ENCODE peak calls at places on chromosomes 7 and 10, in four cellular contexts. One of them, this sample, is unnamed.

GRCh38 chr7:71705217-71705616 is 573.3 kb downstream of the GALNT17 start:
- DNase-seq in GM23248: no peak
- DNase-seq in mesendoderm: no peak
- DNase-seq in mammary epithelial cell: no peak
- DNase-seq in this sample: no peak

GRCh38 chr7:24401628-24402593 is 117.9 kb downstream of the NPY start:
- DNase-seq in mammary epithelial cell: peak; percentile 30
- DNase-seq in GM23248: peak; percentile 61
- DNase-seq in mesendoderm: peak; percentile 36
- DNase-seq in this sample: peak; percentile 78

GRCh38 chr7:17679427-17679826 is 260.9 kb downstream of the SNX13 start:
- DNase-seq in mammary epithelial cell: no peak
- DNase-seq in GM23248: peak; percentile 81
- DNase-seq in mesendoderm: no peak
- DNase-seq in this sample: peak; percentile 63

GRCh38 chr7:116809636-116810266 is 52.6 kb upstream of the CAPZA2 start:
- DNase-seq in GM23248: peak; percentile 83
- DNase-seq in mammary epithelial cell: peak; percentile 56
- DNase-seq in mesendoderm: peak; percentile 75
- DNase-seq in this sample: peak; percentile 93

GRCh38 chr10:42961776-42962119 is 115.1 kb upstream of the RET start:
- DNase-seq in GM23248: no peak
- DNase-seq in mesendoderm: no peak
- DNase-seq in mammary epithelial cell: no peak
- DNase-seq in this sample: no peak

GRCh38 chr10:72567884-72568283 is 58.0 kb downstream of the MICU1 start:
- DNase-seq in mesendoderm: peak; percentile 43
- DNase-seq in GM23248: peak; percentile 14
- DNase-seq in mammary epithelial cell: no peak
- DNase-seq in this sample: peak; percentile 13

GRCh38 chr10:77526861-77527617 is 110.6 kb downstream of the KCNMA1 start:
- DNase-seq in mesendoderm: no peak
- DNase-seq in mammary epithelial cell: no peak
- DNase-seq in GM23248: no peak
- DNase-seq in this sample: no peak

GRCh38 chr7:130732980-130733865 is 784 bp downstream of the KLF14 start:
- DNase-seq in mesendoderm: peak; percentile 44
- DNase-seq in mammary epithelial cell: no peak
- DNase-seq in GM23248: peak; percentile 41
- DNase-seq in this sample: peak; percentile 31

GRCh38 chr7:106347229-106347833 is 62.5 kb upstream of the NAMPT start:
- DNase-seq in mammary epithelial cell: no peak
- DNase-seq in mesendoderm: no peak
- DNase-seq in GM23248: no peak
- DNase-seq in this sample: no peak

GRCh38 chr7:75878312-75878768 is 494 bp upstream of the RHBDD2 start:
- DNase-seq in GM23248: no peak
- DNase-seq in mesendoderm: no peak
- DNase-seq in mammary epithelial cell: no peak
- DNase-seq in this sample: no peak

GRCh38 chr7:137172105-137172590 is 171.4 kb downstream of the PTN start:
- DNase-seq in mammary epithelial cell: no peak
- DNase-seq in GM23248: no peak
- DNase-seq in mesendoderm: no peak
- DNase-seq in this sample: no peak

GRCh38 chr7:191105-192034 is 1.0 kb upstream of the FAM20C start:
- DNase-seq in mammary epithelial cell: peak; percentile 75
- DNase-seq in GM23248: peak; percentile 96
- DNase-seq in mesendoderm: peak; percentile 41
- DNase-seq in this sample: peak; percentile 80

GRCh38 chr7:128166603-128167315 is 74.3 kb upstream of the LEP start:
- DNase-seq in mesendoderm: peak; percentile 32
- DNase-seq in GM23248: peak; percentile 60
- DNase-seq in mammary epithelial cell: peak; percentile 12
- DNase-seq in this sample: peak; percentile 19

GRCh38 chr7:70072220-70072619 is 473.9 kb downstream of the AUTS2 start:
- DNase-seq in GM23248: peak; percentile 2
- DNase-seq in mesendoderm: no peak
- DNase-seq in mammary epithelial cell: no peak
- DNase-seq in this sample: peak; percentile 74

GRCh38 chr7:34224259-34224658 is 318.9 kb downstream of the BMPER start:
- DNase-seq in mesendoderm: no peak
- DNase-seq in mammary epithelial cell: no peak
- DNase-seq in GM23248: no peak
- DNase-seq in this sample: no peak

GRCh38 chr7:106419455-106420182 is 134.8 kb upstream of the NAMPT start:
- DNase-seq in mesendoderm: no peak
- DNase-seq in GM23248: peak; percentile 17
- DNase-seq in mammary epithelial cell: peak; percentile 83
- DNase-seq in this sample: peak; percentile 44

GRCh38 chr10:4824791-4825310 is 1.2 kb upstream of the AKR1E2 start:
- DNase-seq in mesendoderm: no peak
- DNase-seq in mammary epithelial cell: no peak
- DNase-seq in GM23248: no peak
- DNase-seq in this sample: no peak

GRCh38 chr7:129615018-129615417 is 3.5 kb downstream of the NRF1 start:
- DNase-seq in mesendoderm: no peak
- DNase-seq in mammary epithelial cell: peak; percentile 63
- DNase-seq in GM23248: peak; percentile 28
- DNase-seq in this sample: peak; percentile 40

GRCh38 chr10:10860455-10860976 is 157.2 kb upstream of the CELF2 start:
- DNase-seq in mammary epithelial cell: no peak
- DNase-seq in GM23248: no peak
- DNase-seq in mesendoderm: no peak
- DNase-seq in this sample: no peak

GRCh38 chr7:27146491-27147210 is 923 bp downstream of the HOXA6 start:
- DNase-seq in GM23248: no peak
- DNase-seq in mammary epithelial cell: no peak
- DNase-seq in mesendoderm: no peak
- DNase-seq in this sample: no peak

GRCh38 chr10:136465-136762 is 1.2 kb downstream of the ZMYND11 start:
- DNase-seq in mammary epithelial cell: no peak
- DNase-seq in GM23248: no peak
- DNase-seq in mesendoderm: no peak
- DNase-seq in this sample: no peak

GRCh38 chr10:619710-620109 is 69.8 kb downstream of the DIP2C start:
- DNase-seq in GM23248: no peak
- DNase-seq in mammary epithelial cell: no peak
- DNase-seq in mesendoderm: no peak
- DNase-seq in this sample: no peak

GRCh38 chr7:39838326-39838725 is 111.7 kb upstream of the CDK13 start:
- DNase-seq in mesendoderm: no peak
- DNase-seq in mammary epithelial cell: peak; percentile 66
- DNase-seq in GM23248: no peak
- DNase-seq in this sample: no peak

GRCh38 chr10:123888751-123889150 is 2.9 kb downstream of the CPXM2 start:
- DNase-seq in GM23248: no peak
- DNase-seq in mesendoderm: no peak
- DNase-seq in mammary epithelial cell: no peak
- DNase-seq in this sample: no peak

GRCh38 chr7:66281678-66282593 is 76.8 kb downstream of the TPST1 start:
- DNase-seq in mammary epithelial cell: peak; percentile 88
- DNase-seq in GM23248: peak; percentile 99
- DNase-seq in mesendoderm: peak; percentile 34
- DNase-seq in this sample: peak; percentile 93

GRCh38 chr10:3978762-3979161 is 193.8 kb upstream of the KLF6 start:
- DNase-seq in mesendoderm: no peak
- DNase-seq in GM23248: peak; percentile 19
- DNase-seq in mammary epithelial cell: peak; percentile 63
- DNase-seq in this sample: no peak

GRCh38 chr7:137003606-137004005 is 135.2 kb downstream of the CHRM2 start:
- DNase-seq in mammary epithelial cell: no peak
- DNase-seq in GM23248: no peak
- DNase-seq in mesendoderm: peak; percentile 48
- DNase-seq in this sample: no peak

GRCh38 chr10:78212134-78212785 is 178.6 kb downstream of the RPS24 start:
- DNase-seq in mesendoderm: no peak
- DNase-seq in mammary epithelial cell: no peak
- DNase-seq in GM23248: peak; percentile 35
- DNase-seq in this sample: no peak

GRCh38 chr10:64537112-64537511 is 1015.9 kb downstream of the REEP3 start:
- DNase-seq in mammary epithelial cell: no peak
- DNase-seq in GM23248: no peak
- DNase-seq in mesendoderm: no peak
- DNase-seq in this sample: no peak

GRCh38 chr7:71633571-71634008 is 501.6 kb downstream of the GALNT17 start:
- DNase-seq in mammary epithelial cell: peak; percentile 4
- DNase-seq in GM23248: peak; percentile 86
- DNase-seq in mesendoderm: peak; percentile 98
- DNase-seq in this sample: peak; percentile 72

GRCh38 chr7:145169908-145170307 is 334.1 kb upstream of the TPK1 start:
- DNase-seq in mammary epithelial cell: no peak
- DNase-seq in GM23248: no peak
- DNase-seq in mesendoderm: peak; percentile 28
- DNase-seq in this sample: no peak

GRCh38 chr7:103347507-103348267 is at the start of gene PSMC2:
- DNase-seq in mesendoderm: peak; percentile 97
- DNase-seq in GM23248: peak; percentile 93
- DNase-seq in mammary epithelial cell: peak; percentile 89
- DNase-seq in this sample: peak; percentile 93
- H3K4me1 ChIP-seq in mesendoderm: no peaks in the 10 kb centered on the region
- H3K4me1 ChIP-seq in GM23248: peaks cover 41% of the 10 kb centered on the region
- H3K4me1 ChIP-seq in mammary epithelial cell: peaks cover 5% of the 10 kb centered on the region
- H3K4me1 ChIP-seq in this sample: peaks cover 47% of the 10 kb centered on the region

GRCh38 chr7:92988051-92988450 is 129.7 kb downstream of the SAMD9 start:
- DNase-seq in mammary epithelial cell: peak; percentile 74
- DNase-seq in GM23248: peak; percentile 51
- DNase-seq in mesendoderm: peak; percentile 84
- DNase-seq in this sample: peak; percentile 59

GRCh38 chr7:92991190-92991589 is 126.6 kb downstream of the SAMD9 start:
- DNase-seq in GM23248: no peak
- DNase-seq in mesendoderm: no peak
- DNase-seq in mammary epithelial cell: no peak
- DNase-seq in this sample: no peak

GRCh38 chr7:92987095-92987494 is 130.7 kb downstream of the SAMD9 start:
- DNase-seq in mesendoderm: no peak
- DNase-seq in mammary epithelial cell: no peak
- DNase-seq in GM23248: peak; percentile 52
- DNase-seq in this sample: peak; percentile 79

GRCh38 chr7:92988941-92989540 is 128.7 kb downstream of the SAMD9 start:
- DNase-seq in mammary epithelial cell: no peak
- DNase-seq in mesendoderm: no peak
- DNase-seq in GM23248: peak; percentile 47
- DNase-seq in this sample: peak; percentile 22

GRCh38 chr7:92987543-92987942 is 130.2 kb downstream of the SAMD9 start:
- DNase-seq in GM23248: peak; percentile 29
- DNase-seq in mammary epithelial cell: no peak
- DNase-seq in mesendoderm: no peak
- DNase-seq in this sample: peak; percentile 27
- H3K9ac ChIP-seq in GM23248: no peak overlapping the region
- H3K9ac ChIP-seq in mammary epithelial cell: no peak overlapping the region
- H3K9ac ChIP-seq in mesendoderm: no peak overlapping the region
- H3K9ac ChIP-seq in this sample: no peak overlapping the region

GRCh38 chr7:118183586-118184391 is at the start of gene LSM8:
- DNase-seq in mammary epithelial cell: peak; percentile 96
- DNase-seq in mesendoderm: peak; percentile 99
- DNase-seq in GM23248: peak; percentile 99
- DNase-seq in this sample: peak; percentile 99

GRCh38 chr7:118184392-118184899 is 482 bp downstream of the LSM8 start:
- DNase-seq in GM23248: peak; percentile 29
- DNase-seq in mesendoderm: no peak
- DNase-seq in mammary epithelial cell: peak; percentile 3
- DNase-seq in this sample: peak; percentile 41

GRCh38 chr7:118183254-118183585 is 744 bp upstream of the LSM8 start:
- DNase-seq in mammary epithelial cell: peak; percentile 2
- DNase-seq in mesendoderm: peak; percentile 11
- DNase-seq in GM23248: peak; percentile 41
- DNase-seq in this sample: peak; percentile 25

GRCh38 chr7:118185163-118185860 is 1.3 kb downstream of the LSM8 start:
- DNase-seq in GM23248: peak; percentile 58
- DNase-seq in mammary epithelial cell: no peak
- DNase-seq in mesendoderm: peak; percentile 10
- DNase-seq in this sample: peak; percentile 72

DNA sequence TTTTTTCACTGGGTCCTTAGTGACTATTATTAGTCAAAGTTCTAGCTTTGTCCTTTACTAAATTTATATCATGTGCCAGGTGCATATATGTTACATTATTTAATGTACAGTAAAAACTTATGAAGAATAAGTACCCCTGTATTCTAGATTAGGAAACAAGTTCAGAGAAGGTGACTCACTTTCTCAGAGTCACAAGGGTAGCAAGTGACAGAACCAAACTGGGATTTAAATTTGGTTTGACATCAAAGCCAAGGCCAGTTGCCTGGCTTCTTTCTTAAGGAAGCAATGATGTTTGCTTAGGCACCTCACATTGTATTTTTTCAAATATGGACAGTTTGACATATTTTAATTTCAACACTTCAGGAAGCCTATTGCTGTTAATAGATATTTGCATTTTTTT is 2.5 kb downstream of the LSM8 start:
- DNase-seq in mammary epithelial cell: no peak
- DNase-seq in GM23248: peak; percentile 21
- DNase-seq in mesendoderm: no peak
- DNase-seq in this sample: peak; percentile 25
- H3K4me3 ChIP-seq in mammary epithelial cell: no peak overlapping the region
- H3K4me3 ChIP-seq in GM23248: peak overlapping the region; percentile 93
- H3K4me3 ChIP-seq in mesendoderm: no peak overlapping the region
- H3K4me3 ChIP-seq in this sample: peak overlapping the region; percentile 94

GRCh38 chr10:117239031-117239430 is 1.9 kb upstream of the SLC18A2 start:
- DNase-seq in mammary epithelial cell: no peak
- DNase-seq in GM23248: no peak
- DNase-seq in mesendoderm: no peak
- DNase-seq in this sample: no peak

GRCh38 chr10:117240730-117241529 is at the start of gene SLC18A2:
- DNase-seq in mammary epithelial cell: no peak
- DNase-seq in GM23248: no peak
- DNase-seq in mesendoderm: no peak
- DNase-seq in this sample: no peak

GRCh38 chr10:117241541-117242462 is 888 bp downstream of the SLC18A2 start:
- DNase-seq in GM23248: peak; percentile 57
- DNase-seq in mesendoderm: no peak
- DNase-seq in mammary epithelial cell: peak; percentile 7
- DNase-seq in this sample: peak; percentile 5

GRCh38 chr10:117240105-117240729 is 697 bp upstream of the SLC18A2 start:
- DNase-seq in mammary epithelial cell: no peak
- DNase-seq in GM23248: no peak
- DNase-seq in mesendoderm: no peak
- DNase-seq in this sample: no peak

DNA sequence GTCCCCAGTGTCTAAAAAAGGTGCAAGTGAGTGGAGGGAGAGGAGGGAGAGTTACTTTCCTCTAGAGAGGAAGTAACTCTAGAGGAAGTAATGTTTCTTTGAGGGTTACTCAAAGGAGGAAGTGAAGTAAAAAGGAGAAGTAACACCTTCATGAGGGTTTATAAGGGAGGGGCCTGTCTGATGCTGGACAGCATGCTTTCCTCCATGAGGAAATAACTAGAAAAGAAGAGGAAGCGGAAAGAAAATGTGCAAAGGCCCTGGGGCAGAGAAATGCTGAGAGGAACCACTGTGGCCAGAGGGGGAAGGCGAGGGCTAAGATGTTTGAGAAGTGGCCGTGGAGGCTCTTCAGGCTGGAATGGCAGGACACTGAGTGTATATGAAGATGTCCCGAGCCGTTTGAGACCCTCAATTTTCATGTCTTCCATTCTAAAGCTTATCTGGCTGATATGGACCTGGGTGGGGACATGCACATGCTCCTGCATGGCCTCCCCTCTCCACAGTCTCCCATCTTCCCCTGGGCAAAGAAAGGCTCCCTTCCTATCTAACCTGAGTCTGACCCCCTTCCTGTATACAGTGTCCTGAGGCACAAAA is 3.4 kb upstream of the SLC18A2 start:
- DNase-seq in mesendoderm: no peak
- DNase-seq in mammary epithelial cell: no peak
- DNase-seq in GM23248: no peak
- DNase-seq in this sample: no peak
- H3K4me1 ChIP-seq in mesendoderm: no peaks in the 10 kb centered on the region
- H3K4me1 ChIP-seq in mammary epithelial cell: no peaks in the 10 kb centered on the region
- H3K4me1 ChIP-seq in GM23248: no peaks in the 10 kb centered on the region
- H3K4me1 ChIP-seq in this sample: no peaks in the 10 kb centered on the region

This sample was measured in adipocyte.